ENCODE peak calls at places on chromosomes 16 and 17, in ten cellular contexts. E is T-helper 1 cell, F is T-helper 9 cell, K is kidney, W is GM10248, N is A172, D is GM20000, B is pons, Z is non-pigmented ciliary epithelial cell, X is stromal cell of bone marrow. Q is an unnamed sample.

GRCh38 chr17:66711936-66712335 is 123.0 kb upstream of the CACNG5 start:
- DNase-seq in E (no peak), F (no peak), K (no peak), W (no peak), N (no peak), D (no peak), B (no peak), Z (no peak), X (no peak), Q (no peak)

GRCh38 chr17:44014133-44014436 is 678 bp downstream of the TMEM101 start:
- DNase-seq in E (no peak), F (no peak), K (no peak), W (no peak), N (no peak), D (no peak), B (no peak), Z (no peak), X (no peak), Q (no peak)

GRCh38 chr17:73613947-73614655 is 30.1 kb downstream of the SDK2 start:
- DNase-seq in E (no peak), F (no peak), K (no peak), W (no peak), N (no peak), D (no peak), B (no peak), Z (no peak), X (no peak), Q (peak)

GRCh38 chr16:87483481-87483880 is 9.3 kb downstream of the ZCCHC14 start:
- DNase-seq in E (no peak), F (no peak), K (no peak), W (no peak), N (no peak), D (no peak), B (no peak), Z (no peak), X (no peak), Q (no peak)

GRCh38 chr16:77262971-77263370 is 63.8 kb downstream of the SYCE1L start:
- DNase-seq in E (no peak), F (no peak), K (no peak), W (no peak), N (no peak), D (no peak), B (no peak), Z (no peak), X (no peak), Q (no peak)

GRCh38 chr17:750431-751037 is 1.5 kb downstream of the GEMIN4 start:
- DNase-seq in E (no peak), F (no peak), K (no peak), W (no peak), N (no peak), D (no peak), B (no peak), Z (no peak), X (no peak), Q (no peak)

GRCh38 chr17:59853168-59853918 is 39.4 kb downstream of the TUBD1 start:
- DNase-seq in E (peak), F (no peak), K (peak), W (peak), N (peak), D (peak), B (no peak), Z (peak), X (no peak), Q (no peak)

GRCh38 chr17:67324330-67324729 is 42.0 kb downstream of the PSMD12 start:
- DNase-seq in E (no peak), F (no peak), K (no peak), W (no peak), N (no peak), D (no peak), B (no peak), Z (no peak), X (no peak), Q (peak)

GRCh38 chr16:76932541-76933211 is 258.3 kb upstream of the MON1B start:
- DNase-seq in E (no peak), F (no peak), K (no peak), W (no peak), N (no peak), D (no peak), B (no peak), Z (no peak), X (peak), Q (no peak)

GRCh38 chr17:64216385-64217248 is 46.4 kb downstream of the TEX2 start:
- DNase-seq in E (no peak), F (no peak), K (no peak), W (peak), N (no peak), D (peak), B (no peak), Z (no peak), X (no peak), Q (peak)

GRCh38 chr16:50151322-50151721 is 1.8 kb upstream of the TENT4B start:
- DNase-seq in E (no peak), F (no peak), K (no peak), W (no peak), N (no peak), D (no peak), B (no peak), Z (no peak), X (no peak), Q (no peak)

GRCh38 chr16:87947356-87948118 is 3.7 kb upstream of the BANP start:
- DNase-seq in E (no peak), F (no peak), K (peak), W (no peak), N (no peak), D (no peak), B (no peak), Z (no peak), X (no peak), Q (no peak)

GRCh38 chr17:2416010-2416734 is 15.3 kb upstream of the MNT start:
- DNase-seq in E (peak), F (peak), K (peak), W (peak), N (peak), D (peak), B (peak), Z (no peak), X (peak), Q (peak)

GRCh38 chr17:76843703-76844484 is 24.3 kb upstream of the MGAT5B start:
- DNase-seq in E (no peak), F (no peak), K (no peak), W (no peak), N (peak), D (no peak), B (no peak), Z (no peak), X (no peak), Q (no peak)

GRCh38 chr17:19415311-19415710 is 4.3 kb downstream of the RNF112 start:
- DNase-seq in E (no peak), F (no peak), K (no peak), W (no peak), N (no peak), D (no peak), B (no peak), Z (no peak), X (no peak), Q (no peak)

GRCh38 chr16:14111713-14112538 is 40.8 kb downstream of the MRTFB start:
- DNase-seq in E (no peak), F (no peak), K (no peak), W (no peak), N (no peak), D (no peak), B (no peak), Z (no peak), X (no peak), Q (no peak)

GRCh38 chr16:65576631-65577030 is 454.8 kb upstream of the CDH11 start:
- DNase-seq in E (no peak), F (no peak), K (no peak), W (no peak), N (no peak), D (no peak), B (no peak), Z (no peak), X (no peak), Q (peak)

GRCh38 chr16:3920206-3920605 is 39.7 kb upstream of the CREBBP start:
- DNase-seq in E (no peak), F (no peak), K (no peak), W (no peak), N (no peak), D (no peak), B (no peak), Z (no peak), X (no peak), Q (no peak)